ENCODE peak calls at places on chromosomes 5 and 9, in six cellular contexts. O is H1, R is upper lobe of left lung, X is SK-N-SH, T is K562, W is GM12878. U is an unnamed sample.

GRCh38 chr5:149541893-149542292 is 9.3 kb downstream of the CSNK1A1 start:
- DNase-seq in O (peak), R (no peak), X (no peak), T (no peak), W (no peak), U (no peak)

GRCh38 chr9:78273761-78274160 is 23.2 kb upstream of the PSAT1 start:
- DNase-seq in O (no peak), R (no peak), X (no peak), T (no peak), W (no peak), U (no peak)

GRCh38 chr5:113546711-113547159 is 33.2 kb downstream of the YTHDC2 start:
- DNase-seq in O (no peak), R (no peak), X (no peak), T (no peak), W (no peak), U (no peak)

GRCh38 chr9:38244971-38245370 is 147.5 kb upstream of the ALDH1B1 start:
- DNase-seq in O (no peak), R (no peak), X (no peak), T (no peak), W (no peak), U (no peak)

GRCh38 chr9:13971910-13972655 is 341.9 kb downstream of the NFIB start:
- DNase-seq in O (no peak), R (no peak), X (no peak), T (no peak), W (no peak), U (no peak)

GRCh38 chr9:135098400-135099105 is 11.1 kb downstream of the OLFM1 start:
- DNase-seq in O (peak), R (no peak), X (no peak), T (peak), W (no peak), U (no peak)

GRCh38 chr5:55668356-55668755 is 43.8 kb downstream of the SLC38A9 start:
- DNase-seq in O (no peak), R (no peak), X (no peak), T (no peak), W (no peak), U (no peak)

GRCh38 chr9:105484226-105484625 is 36.4 kb downstream of the FSD1L start:
- DNase-seq in O (no peak), R (no peak), X (no peak), T (no peak), W (no peak), U (no peak)

GRCh38 chr5:172407241-172407691 is 47.1 kb downstream of the SH3PXD2B start:
- DNase-seq in O (no peak), R (no peak), X (no peak), T (no peak), W (no peak), U (no peak)

GRCh38 chr9:136059321-136059791 is 35.7 kb downstream of the NACC2 start:
- DNase-seq in O (no peak), R (no peak), X (peak), T (no peak), W (no peak), U (no peak)

GRCh38 chr5:36593867-36594266 is 12.5 kb upstream of the SLC1A3 start:
- DNase-seq in O (no peak), R (no peak), X (no peak), T (no peak), W (no peak), U (no peak)

GRCh38 chr5:144467795-144468194 is 297.1 kb downstream of the KCTD16 start:
- DNase-seq in O (peak), R (no peak), X (peak), T (no peak), W (no peak), U (no peak)

GRCh38 chr9:90914868-90915483 is 113.4 kb downstream of the SYK start:
- DNase-seq in O (peak), R (peak), X (peak), T (peak), W (peak), U (no peak)

GRCh38 chr5:53362521-53362941 is 117.9 kb upstream of the FST start:
- DNase-seq in O (no peak), R (no peak), X (no peak), T (no peak), W (no peak), U (no peak)

GRCh38 chr9:70506159-70506558 is 91.7 kb upstream of the KLF9 start:
- DNase-seq in O (no peak), R (no peak), X (no peak), T (no peak), W (no peak), U (no peak)

GRCh38 chr5:30100148-30100547 is 1093.3 kb upstream of the CDH6 start:
- DNase-seq in O (no peak), R (no peak), X (no peak), T (no peak), W (no peak), U (no peak)

GRCh38 chr5:77311217-77311571 is 100.7 kb downstream of the PDE8B start:
- DNase-seq in O (no peak), R (no peak), X (no peak), T (no peak), W (no peak), U (no peak)

GRCh38 chr9:129109952-129110739 is 447 bp downstream of the CRAT start:
- DNase-seq in O (peak), R (peak), X (no peak), T (peak), W (no peak), U (no peak)

GRCh38 chr9:22244141-22245011 is 202.2 kb upstream of the DMRTA1 start:
- DNase-seq in O (no peak), R (no peak), X (no peak), T (no peak), W (no peak), U (no peak)

GRCh38 chr9:16352791-16353401 is 517.6 kb downstream of the BNC2 start:
- DNase-seq in O (no peak), R (no peak), X (no peak), T (no peak), W (no peak), U (no peak)

GRCh38 chr5:137752873-137753226 is 1.3 kb downstream of the HNRNPA0 start:
- DNase-seq in O (peak), R (peak), X (no peak), T (peak), W (no peak), U (no peak)

GRCh38 chr5:10331341-10331796 is 22.1 kb upstream of the MARCHF6 start:
- DNase-seq in O (no peak), R (peak), X (no peak), T (no peak), W (no peak), U (no peak)

GRCh38 chr5:54630738-54631369 is 113.3 kb downstream of the SNX18 start:
- DNase-seq in O (no peak), R (no peak), X (no peak), T (no peak), W (no peak), U (no peak)

GRCh38 chr9:35605336-35606137 is 475 bp downstream of the TESK1 start:
- DNase-seq in O (peak), R (no peak), X (peak), T (no peak), W (no peak), U (no peak)

GRCh38 chr5:139787568-139788293 is 7.9 kb upstream of the PSD2 start:
- DNase-seq in O (peak), R (peak), X (peak), T (peak), W (peak), U (peak)

GRCh38 chr9:13113751-13114150 is 165.7 kb downstream of the MPDZ start:
- DNase-seq in O (no peak), R (no peak), X (no peak), T (no peak), W (no peak), U (no peak)

GRCh38 chr9:83959061-83959460 is 21.0 kb downstream of the HNRNPK start:
- DNase-seq in O (no peak), R (no peak), X (no peak), T (no peak), W (no peak), U (no peak)

GRCh38 chr5:61824396-61824795 is 481.6 kb upstream of the KIF2A start:
- DNase-seq in O (no peak), R (no peak), X (no peak), T (no peak), W (no peak), U (peak)

GRCh38 chr9:4147476-4148214 is 152.2 kb downstream of the GLIS3 start:
- DNase-seq in O (no peak), R (no peak), X (no peak), T (no peak), W (no peak), U (peak)

GRCh38 chr9:4615251-4615650 is 46.8 kb upstream of the PLPP6 start:
- DNase-seq in O (no peak), R (no peak), X (no peak), T (no peak), W (no peak), U (no peak)

GRCh38 chr5:158119852-158120708 is 261.1 kb upstream of the CLINT1 start:
- DNase-seq in O (no peak), R (no peak), X (no peak), T (no peak), W (no peak), U (no peak)

GRCh38 chr5:89120719-89121118 is 237.7 kb upstream of the MEF2C start:
- DNase-seq in O (no peak), R (peak), X (no peak), T (no peak), W (no peak), U (no peak)

GRCh38 chr5:157446077-157446930 is 13.7 kb upstream of the NIPAL4 start:
- DNase-seq in O (no peak), R (no peak), X (no peak), T (no peak), W (no peak), U (no peak)

GRCh38 chr5:58300346-58300745 is 159.5 kb downstream of the PLK2 start:
- DNase-seq in O (no peak), R (no peak), X (no peak), T (no peak), W (no peak), U (no peak)

GRCh38 chr9:97636903-97637302 is 3.3 kb downstream of the NCBP1 start:
- DNase-seq in O (no peak), R (no peak), X (no peak), T (no peak), W (no peak), U (no peak)

GRCh38 chr9:90611121-90611520 is 31.5 kb downstream of the DIRAS2 start:
- DNase-seq in O (no peak), R (no peak), X (no peak), T (no peak), W (no peak), U (no peak)

GRCh38 chr5:171610686-171611085 is 174.9 kb upstream of the SMIM23 start:
- DNase-seq in O (no peak), R (no peak), X (no peak), T (no peak), W (no peak), U (no peak)

GRCh38 chr9:87109182-87109581 is 161.9 kb upstream of the GAS1 start:
- DNase-seq in O (no peak), R (no peak), X (no peak), T (no peak), W (no peak), U (no peak)

GRCh38 chr5:142831019-142831403 is 60.8 kb downstream of the ARHGAP26 start:
- DNase-seq in O (no peak), R (no peak), X (no peak), T (no peak), W (no peak), U (no peak)

GRCh38 chr5:142830241-142831018 is 60.3 kb downstream of the ARHGAP26 start:
- DNase-seq in O (no peak), R (no peak), X (no peak), T (no peak), W (no peak), U (no peak)

GRCh38 chr5:142827934-142828576 is 57.9 kb downstream of the ARHGAP26 start:
- DNase-seq in O (no peak), R (no peak), X (no peak), T (no peak), W (no peak), U (no peak)

GRCh38 chr5:142828797-142829535 is 58.8 kb downstream of the ARHGAP26 start:
- DNase-seq in O (no peak), R (no peak), X (no peak), T (no peak), W (no peak), U (no peak)

DNA sequence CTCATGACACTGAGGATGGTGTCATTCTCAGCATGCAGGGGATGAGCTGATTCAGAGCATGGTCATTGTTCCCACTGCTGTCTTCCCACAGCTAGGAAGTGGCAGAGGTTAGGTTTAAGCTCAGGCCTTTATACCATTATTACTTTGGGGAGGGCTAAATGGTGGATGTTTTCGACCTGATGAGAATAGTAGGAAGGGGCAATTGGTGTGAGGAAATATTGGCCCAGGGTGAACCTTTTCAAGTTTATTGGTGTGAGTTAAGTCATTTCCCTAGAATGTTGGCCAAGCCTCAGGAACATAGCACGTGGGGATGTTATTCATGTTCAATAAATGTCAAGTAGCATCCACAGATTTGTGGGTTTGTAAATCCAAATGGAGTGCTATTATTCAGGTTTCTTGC is 59.6 kb downstream of the ARHGAP26 start:
- DNase-seq in O (no peak), R (no peak), X (no peak), T (no peak), W (no peak), U (no peak)
- TF ChIP-seq EP300 in O (no peak), R (no peak), X (no peak), T (no peak), W (no peak), U (no peak)

GRCh38 chr5:74112372-74112875 is 486.4 kb downstream of the ARHGEF28 start:
- DNase-seq in O (no peak), R (no peak), X (no peak), T (no peak), W (no peak), U (peak)
- TF ChIP-seq POLR2AphosphoS5 in O (no peak), R (no peak), X (no peak), T (no peak), W (no peak), U (no peak)

GRCh38 chr5:150644496-150644895 is 4.0 kb downstream of the SYNPO start:
- DNase-seq in O (no peak), R (no peak), X (peak), T (no peak), W (no peak), U (no peak)
- H3K4me3 ChIP-seq in O (no peak), R (no peak), X (no peak), T (no peak), W (no peak), U (no peak)

GRCh38 chr5:14264605-14265316 is 121.6 kb downstream of the TRIO start:
- DNase-seq in O (peak), R (peak), X (peak), T (peak), W (no peak), U (peak)
- TF ChIP-seq EP300 in O (no peak), R (no peak), X (no peak), T (no peak), W (no peak), U (no peak)

DNA sequence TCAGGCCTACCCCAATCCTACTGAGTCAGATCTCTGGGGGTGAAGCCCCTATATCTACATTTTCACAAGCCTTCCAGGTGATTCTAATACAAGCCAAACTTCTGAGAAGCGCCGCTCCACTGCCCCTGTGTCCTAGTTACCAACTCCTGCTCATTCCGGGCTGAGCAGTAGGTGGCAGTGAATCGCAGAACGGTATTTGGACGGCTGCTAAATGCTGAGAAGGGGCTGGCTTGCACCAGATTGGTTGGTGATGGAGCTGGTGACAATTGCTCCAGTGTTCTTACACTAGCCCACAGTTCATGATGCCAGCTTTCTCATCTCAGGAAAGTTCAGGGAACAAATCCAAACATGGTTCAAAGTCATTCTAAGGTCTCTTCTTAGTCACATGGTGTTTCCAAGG is 31.1 kb upstream of the FGF1 start:
- DNase-seq in O (no peak), R (peak), X (peak), T (peak), W (no peak), U (no peak)
- TF ChIP-seq POLR2AphosphoS5 in O (peak), R (no peak), X (no peak), T (no peak), W (no peak), U (no peak)